ENCODE peak calls at places on chromosome 7, in nine cellular contexts. V, Z, K, N, G, T, F, J and S are unnamed samples.

GRCh38 chr7:116953372-116953726 is at the start of gene ST7:
- DNase-seq in J (peak; percentile 72), T (peak; percentile 49), G (peak; percentile 57), K (peak; percentile 56), N (peak; percentile 63), V (peak; percentile 48), Z (peak; percentile 72), F (peak; percentile 53), S (peak; percentile 49)

GRCh38 chr7:67209256-67209655 is 212.6 kb downstream of the TYW1 start:
- DNase-seq in T (no peak), J (no peak), V (no peak), F (no peak), G (no peak), Z (no peak), N (no peak), K (no peak), S (no peak)

GRCh38 chr7:139887895-139888518 is 58.9 kb downstream of the TBXAS1 start:
- DNase-seq in K (no peak), V (no peak), F (no peak), G (no peak), Z (no peak), J (no peak), T (no peak), N (no peak), S (no peak)

GRCh38 chr7:157392256-157393037 is 55.6 kb downstream of the DNAJB6 start:
- DNase-seq in Z (no peak), K (no peak), J (no peak), G (no peak), V (no peak), T (no peak), F (no peak), N (peak; percentile 42), S (no peak)

GRCh38 chr7:149818536-149818840 is 19.7 kb upstream of the ZNF862 start:
- DNase-seq in V (no peak), K (no peak), T (no peak), G (no peak), Z (no peak), J (no peak), N (no peak), F (no peak), S (no peak)

GRCh38 chr7:47213276-47213675 is 368.6 kb downstream of the TNS3 start:
- DNase-seq in N (no peak), F (no peak), Z (no peak), V (no peak), T (no peak), K (no peak), J (no peak), G (no peak), S (no peak)

GRCh38 chr7:28163955-28164354 is 16.6 kb downstream of the JAZF1 start:
- DNase-seq in G (no peak), T (no peak), V (no peak), N (peak; percentile 97), K (no peak), J (peak; percentile 92), F (no peak), Z (no peak), S (no peak)

GRCh38 chr7:27999829-28000228 is 180.8 kb downstream of the JAZF1 start:
- DNase-seq in G (no peak), J (no peak), N (no peak), K (no peak), V (no peak), F (no peak), Z (no peak), T (no peak), S (peak; percentile 39)

GRCh38 chr7:142711722-142712616 is 37.3 kb upstream of the PRSS1 start:
- DNase-seq in K (peak; percentile 36), N (peak; percentile 23), T (no peak), G (peak; percentile 8), V (no peak), Z (peak; percentile 60), J (peak; percentile 58), F (no peak), S (no peak)

GRCh38 chr7:424961-425793 is 94.5 kb downstream of the PDGFA start:
- DNase-seq in F (no peak), N (peak; percentile 2), J (no peak), T (no peak), G (no peak), Z (no peak), V (no peak), K (no peak), S (no peak)

GRCh38 chr7:151014950-151015349 is 9.3 kb downstream of the ATG9B start:
- DNase-seq in K (peak; percentile 56), F (no peak), Z (no peak), N (no peak), G (peak; percentile 61), V (no peak), J (no peak), T (peak; percentile 6), S (no peak)

GRCh38 chr7:24573008-24573553 is at the start of gene PALS2:
- DNase-seq in Z (peak; percentile 91), G (peak; percentile 74), J (peak; percentile 63), K (peak; percentile 76), N (peak; percentile 72), V (peak; percentile 44), T (peak; percentile 79), F (peak; percentile 63), S (peak; percentile 58)

GRCh38 chr7:37281368-37282092 is 167.1 kb downstream of the ELMO1 start:
- DNase-seq in K (no peak), V (no peak), Z (peak; percentile 28), G (no peak), J (no peak), N (no peak), T (no peak), F (no peak), S (no peak)

GRCh38 chr7:50793115-50793946 is 10.6 kb upstream of the GRB10 start:
- DNase-seq in G (peak; percentile 74), T (peak; percentile 32), N (peak; percentile 56), V (no peak), J (peak; percentile 70), Z (peak; percentile 85), F (peak; percentile 65), K (peak; percentile 50), S (no peak)

GRCh38 chr7:80247144-80247543 is 112.5 kb downstream of the GNAI1 start:
- DNase-seq in T (no peak), J (no peak), Z (no peak), N (peak; percentile 88), G (no peak), V (no peak), K (no peak), F (no peak), S (no peak)

GRCh38 chr7:3106353-3106752 is 62.7 kb upstream of the CARD11 start:
- DNase-seq in J (no peak), N (no peak), V (no peak), F (peak; percentile 67), T (no peak), K (peak; percentile 48), Z (no peak), G (no peak), S (no peak)

GRCh38 chr7:617614-618538 is 98.2 kb upstream of the PDGFA start:
- DNase-seq in V (no peak), K (no peak), G (no peak), N (no peak), F (no peak), Z (no peak), J (no peak), T (no peak), S (no peak)

GRCh38 chr7:83105948-83106347 is 56.7 kb downstream of the PCLO start:
- DNase-seq in T (no peak), V (no peak), Z (peak; percentile 14), J (no peak), K (no peak), N (no peak), F (no peak), G (no peak), S (no peak)

GRCh38 chr7:36039671-36040070 is 113.4 kb upstream of the EEPD1 start:
- DNase-seq in K (no peak), F (no peak), T (no peak), Z (no peak), J (no peak), G (no peak), N (no peak), V (no peak), S (no peak)

GRCh38 chr7:152127229-152127628 is 101.8 kb downstream of the GALNT11 start:
- DNase-seq in T (no peak), J (no peak), Z (no peak), K (no peak), N (no peak), G (no peak), F (no peak), V (no peak), S (no peak)

GRCh38 chr7:132333301-132333700 is 243.0 kb downstream of the PLXNA4 start:
- DNase-seq in J (no peak), F (no peak), Z (no peak), V (no peak), G (no peak), T (no peak), N (no peak), K (no peak), S (no peak)

GRCh38 chr7:45884136-45884535 is 4.2 kb upstream of the IGFBP1 start:
- DNase-seq in T (no peak), J (no peak), G (no peak), Z (no peak), F (no peak), V (no peak), K (no peak), N (no peak), S (no peak)

GRCh38 chr7:128299109-128299514 is 44.6 kb downstream of the RBM28 start:
- DNase-seq in F (no peak), Z (no peak), N (no peak), T (no peak), J (peak; percentile 11), V (no peak), G (no peak), K (no peak), S (no peak)

GRCh38 chr7:26022578-26022977 is 129.4 kb upstream of the NFE2L3 start:
- DNase-seq in T (no peak), V (no peak), K (no peak), N (no peak), J (no peak), Z (no peak), G (no peak), F (peak; percentile 71), S (no peak)

GRCh38 chr7:152924826-152925411 is 165.4 kb downstream of the ACTR3B start:
- DNase-seq in T (no peak), K (no peak), G (no peak), N (no peak), V (no peak), Z (no peak), F (no peak), J (no peak), S (no peak)

GRCh38 chr7:142168746-142169145 is 57.2 kb downstream of the MGAM2 start:
- DNase-seq in Z (no peak), N (no peak), G (no peak), V (no peak), J (peak; percentile 28), T (no peak), K (no peak), F (no peak), S (no peak)

GRCh38 chr7:127768241-127768640 is 116.2 kb downstream of the SND1 start:
- DNase-seq in F (no peak), K (no peak), G (no peak), T (no peak), V (no peak), Z (no peak), J (no peak), N (peak; percentile 11), S (no peak)